ENCODE peak calls at places on chromosomes 7 and 10, in six cellular contexts. A is vagina, M is Karpas-422, J is MM.1S, N is suprapubic skin, Y is SJSA1. K is an unnamed sample.

GRCh38 chr7:106369349-106369748 is 84.6 kb upstream of the NAMPT start:
- DNase-seq in J (no peak), A (no peak), Y (no peak), M (peak; percentile 17), N (no peak), K (no peak)

GRCh38 chr10:111479966-111480365 is 403.1 kb downstream of the ADRA2A start:
- DNase-seq in N (no peak), Y (no peak), M (no peak), J (no peak), A (no peak), K (no peak)

GRCh38 chr7:24742764-24743163 is 14.5 kb downstream of the GSDME start:
- DNase-seq in J (no peak), Y (no peak), M (no peak), A (no peak), N (no peak), K (no peak)

GRCh38 chr7:16083931-16084330 is 337.4 kb downstream of the CRPPA start:
- DNase-seq in N (no peak), J (no peak), Y (no peak), M (no peak), A (no peak), K (no peak)

GRCh38 chr10:122310311-122311050 is 39.4 kb downstream of the BTBD16 start:
- DNase-seq in N (peak; percentile 64), Y (no peak), A (no peak), M (no peak), J (no peak), K (no peak)

GRCh38 chr10:88092975-88093374 is 229.6 kb downstream of the PTEN start:
- DNase-seq in Y (no peak), N (no peak), J (no peak), A (no peak), M (no peak), K (no peak)

GRCh38 chr7:16060492-16060891 is 360.8 kb downstream of the CRPPA start:
- DNase-seq in A (no peak), N (no peak), Y (no peak), J (no peak), M (no peak), K (no peak)

GRCh38 chr10:74194999-74195398 is 44.0 kb downstream of the ADK start:
- DNase-seq in M (no peak), A (no peak), J (no peak), Y (no peak), N (no peak), K (no peak)

GRCh38 chr7:108253275-108254044 is 123.3 kb upstream of the LAMB4 start:
- DNase-seq in A (no peak), M (no peak), N (no peak), Y (no peak), J (no peak), K (no peak)

GRCh38 chr10:46330881-46331280 is 44.1 kb downstream of the ANTXRL start:
- DNase-seq in J (no peak), Y (no peak), M (no peak), A (no peak), N (no peak), K (no peak)

GRCh38 chr10:3838723-3839437 is 53.9 kb upstream of the KLF6 start:
- DNase-seq in N (no peak), M (no peak), Y (no peak), J (no peak), A (no peak), K (no peak)

GRCh38 chr7:1539346-1540321 is 9.1 kb downstream of the MAFK start:
- DNase-seq in M (no peak), A (no peak), N (no peak), J (no peak), Y (no peak), K (no peak)

GRCh38 chr7:1514993-1515392 is 10.8 kb upstream of the INTS1 start:
- DNase-seq in N (no peak), M (no peak), J (no peak), Y (no peak), A (no peak), K (no peak)

GRCh38 chr10:64546073-64546472 is 1024.9 kb downstream of the REEP3 start:
- DNase-seq in A (no peak), M (no peak), J (no peak), Y (no peak), N (no peak), K (no peak)

GRCh38 chr10:27513451-27514191 is 9.5 kb downstream of the RAB18 start:
- DNase-seq in M (no peak), N (no peak), A (no peak), Y (no peak), J (no peak), K (no peak)

GRCh38 chr7:156151658-156152057 is 339.4 kb upstream of the SHH start:
- DNase-seq in Y (no peak), M (no peak), N (no peak), J (no peak), A (no peak), K (no peak)

GRCh38 chr10:32241946-32242345 is 105.0 kb downstream of the EPC1 start:
- DNase-seq in N (no peak), J (no peak), A (no peak), Y (no peak), M (no peak), K (no peak)

GRCh38 chr7:157780721-157781120 is 443.9 kb downstream of the DNAJB6 start:
- DNase-seq in M (no peak), A (no peak), J (no peak), Y (no peak), N (no peak), K (no peak)

GRCh38 chr10:49426490-49427360 is 30.8 kb upstream of the DRGX start:
- DNase-seq in N (no peak), J (no peak), M (no peak), Y (peak; percentile 15), A (no peak), K (no peak)

GRCh38 chr10:97006364-97006763 is 174.3 kb downstream of the LCOR start:
- DNase-seq in N (no peak), M (no peak), A (no peak), Y (no peak), J (no peak), K (no peak)

GRCh38 chr7:129940329-129940728 is 12.4 kb downstream of the UBE2H start:
- DNase-seq in Y (no peak), M (no peak), N (no peak), A (no peak), J (no peak), K (no peak)

GRCh38 chr7:35760082-35760770 is 40.6 kb upstream of the SEPTIN7 start:
- DNase-seq in N (no peak), J (no peak), Y (no peak), M (no peak), A (no peak), K (no peak)

GRCh38 chr7:116864084-116864483 is 1.7 kb downstream of the CAPZA2 start:
- DNase-seq in Y (no peak), A (no peak), N (no peak), M (no peak), J (no peak), K (no peak)

GRCh38 chr7:50331564-50332208 is 27.2 kb downstream of the IKZF1 start:
- DNase-seq in M (peak; percentile 61), A (no peak), N (no peak), J (peak; percentile 76), Y (no peak), K (no peak)

GRCh38 chr10:67612577-67613537 is 83.1 kb downstream of the CTNNA3 start:
- DNase-seq in Y (peak; percentile 78), A (no peak), J (peak; percentile 87), N (no peak), M (no peak), K (no peak)

GRCh38 chr10:74825033-74825370 is 1.4 kb upstream of the KAT6B start:
- DNase-seq in N (no peak), J (peak; percentile 35), M (no peak), Y (peak; percentile 44), A (no peak), K (peak; percentile 12)

GRCh38 chr10:123848564-123849457 is 42.8 kb downstream of the CPXM2 start:
- DNase-seq in J (peak; percentile 84), A (no peak), M (no peak), Y (no peak), N (no peak), K (no peak)

GRCh38 chr10:112553315-112553714 is 106.3 kb downstream of the VTI1A start:
- DNase-seq in N (no peak), A (no peak), Y (no peak), J (no peak), M (no peak), K (no peak)

GRCh38 chr10:112557197-112557596 is 110.2 kb downstream of the VTI1A start:
- DNase-seq in J (no peak), A (no peak), M (no peak), Y (no peak), N (no peak), K (no peak)

GRCh38 chr10:112552593-112553110 is 105.6 kb downstream of the VTI1A start:
- DNase-seq in N (no peak), A (no peak), J (no peak), M (no peak), Y (no peak), K (no peak)

GRCh38 chr10:112558476-112559166 is 111.6 kb downstream of the VTI1A start:
- DNase-seq in N (no peak), Y (no peak), M (no peak), A (no peak), J (no peak), K (no peak)

DNA sequence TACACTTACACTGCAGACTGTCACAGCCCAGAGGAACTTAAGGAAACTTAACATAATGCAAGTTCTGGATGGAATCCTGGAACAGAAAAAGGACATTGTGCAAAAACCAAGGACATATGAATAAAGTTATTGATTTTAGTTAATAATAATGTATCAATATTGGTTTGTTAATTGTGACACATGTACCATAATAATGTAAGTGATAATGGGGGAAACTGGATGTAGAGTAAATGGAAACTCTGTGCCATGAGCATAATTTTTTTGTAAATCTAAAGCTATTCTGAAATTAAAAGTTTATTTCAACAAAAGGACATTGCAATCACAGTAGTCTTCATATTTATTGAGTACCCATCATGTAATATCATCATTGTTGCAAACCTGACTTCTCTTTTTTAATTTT is 107.2 kb downstream of the VTI1A start:
- DNase-seq in J (no peak), M (no peak), N (no peak), A (no peak), Y (no peak), K (no peak)
- H3K4me1 ChIP-seq in J (no peaks in the 10 kb centered on the region), M (no peaks in the 10 kb centered on the region), N (no peaks in the 10 kb centered on the region), A (no peaks in the 10 kb centered on the region), Y (no peaks in the 10 kb centered on the region), K (no peaks in the 10 kb centered on the region)

DNA sequence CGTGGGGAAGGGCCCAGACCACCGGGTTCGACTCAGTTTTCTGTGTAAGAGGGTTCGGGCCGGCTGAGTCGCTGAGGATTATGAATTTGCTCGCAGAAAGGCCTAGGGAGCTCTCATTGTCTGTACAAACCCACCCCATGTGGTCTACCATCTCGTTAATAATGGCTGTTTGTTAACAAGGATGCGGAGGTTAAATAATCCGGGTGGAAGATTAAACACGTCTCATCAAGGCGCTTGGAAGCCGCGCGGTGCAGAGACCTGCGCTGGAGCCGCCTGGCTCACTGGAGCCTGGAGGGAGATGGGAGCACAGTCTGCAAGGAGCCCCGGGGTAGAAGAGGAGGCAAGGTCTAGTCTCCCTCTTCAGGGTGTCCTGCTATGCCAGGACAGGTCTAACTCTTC is 10.3 kb downstream of the EVX1 start:
- DNase-seq in J (no peak), A (no peak), M (no peak), Y (no peak), N (no peak), K (no peak)
- H3K27me3 ChIP-seq in J (peaks cover 11% of the 10 kb centered on the region), A (no peaks in the 10 kb centered on the region), M (no peaks in the 10 kb centered on the region), Y (peaks cover 13% of the 10 kb centered on the region), N (peaks cover 79% of the 10 kb centered on the region), K (no peaks in the 10 kb centered on the region)

GRCh38 chr10:14535497-14536199 is 204.9 kb upstream of the FRMD4A start:
- DNase-seq in Y (no peak), N (no peak), M (no peak), A (no peak), J (no peak), K (no peak)
- H3K4me1 ChIP-seq in Y (peaks cover 12% of the 10 kb centered on the region), N (peaks cover 5% of the 10 kb centered on the region), M (no peaks in the 10 kb centered on the region), A (peaks cover 4% of the 10 kb centered on the region), J (peaks cover 10% of the 10 kb centered on the region), K (peaks cover 3% of the 10 kb centered on the region)

GRCh38 chr10:103580422-103580821 is 86.9 kb downstream of the NEURL1 start:
- DNase-seq in Y (no peak), N (no peak), J (no peak), M (no peak), A (no peak), K (no peak)
- H3K27me3 ChIP-seq in Y (peaks cover 4% of the 10 kb centered on the region), N (peaks cover 4% of the 10 kb centered on the region), J (no peaks in the 10 kb centered on the region), M (no peaks in the 10 kb centered on the region), A (no peaks in the 10 kb centered on the region), K (no peaks in the 10 kb centered on the region)

K was measured in prostate gland.